ENCODE peak calls at places on chromosomes 2 and 18, in nine cellular contexts. P is HepG2, X is left ventricle myocardium inferior, O is tibial artery, M is Peyer's patch, K is hepatocyte, U is psoas muscle, Q is prostate gland, B is transverse colon. N is an unnamed sample.

GRCh38 chr2:112706170-112706664 is 14.6 kb upstream of the NT5DC4 start:
- DNase-seq in P (no peak), X (no peak), O (no peak), M (peak; percentile 73), K (no peak), U (no peak), Q (no peak), B (no peak), N (no peak)

GRCh38 chr2:229273384-229274338 is 2.6 kb upstream of the PID1 start:
- DNase-seq in P (peak; percentile 65), X (peak; percentile 24), O (peak; percentile 40), M (peak; percentile 78), K (peak; percentile 84), U (no peak), Q (peak; percentile 74), B (peak; percentile 86), N (no peak)

GRCh38 chr18:59428018-59428417 is 69.0 kb upstream of the LMAN1 start:
- DNase-seq in P (no peak), X (no peak), O (no peak), M (no peak), K (no peak), U (no peak), Q (no peak), B (no peak), N (no peak)

GRCh38 chr18:58299936-58300335 is 255.9 kb downstream of the NEDD4L start:
- DNase-seq in P (no peak), X (no peak), O (no peak), M (no peak), K (no peak), U (no peak), Q (no peak), B (no peak), N (no peak)

GRCh38 chr2:55102056-55102812 is 52.0 kb upstream of the RTN4 start:
- DNase-seq in P (no peak), X (no peak), O (no peak), M (no peak), K (no peak), U (no peak), Q (no peak), B (no peak), N (no peak)

GRCh38 chr2:232350804-232351685 is 27.5 kb upstream of the ALPP start:
- DNase-seq in P (no peak), X (no peak), O (no peak), M (no peak), K (no peak), U (no peak), Q (no peak), B (no peak), N (peak; percentile 73)

GRCh38 chr18:57110295-57110694 is 36.6 kb upstream of the BOD1L2 start:
- DNase-seq in P (no peak), X (no peak), O (no peak), M (no peak), K (no peak), U (no peak), Q (no peak), B (no peak), N (no peak)

GRCh38 chr2:68185541-68186164 is 28.0 kb downstream of the PNO1 start:
- DNase-seq in P (peak; percentile 52), X (no peak), O (no peak), M (peak; percentile 69), K (peak; percentile 55), U (peak; percentile 46), Q (no peak), B (peak; percentile 46), N (no peak)

GRCh38 chr18:53799134-53799533 is 425.3 kb downstream of the MBD2 start:
- DNase-seq in P (no peak), X (no peak), O (no peak), M (no peak), K (no peak), U (no peak), Q (no peak), B (no peak), N (no peak)

GRCh38 chr2:24925815-24926214 is 5.8 kb upstream of the ADCY3 start:
- DNase-seq in P (no peak), X (no peak), O (no peak), M (peak; percentile 8), K (no peak), U (no peak), Q (no peak), B (no peak), N (no peak)

GRCh38 chr2:105487142-105488069 is 88.6 kb upstream of the FHL2 start:
- DNase-seq in P (no peak), X (peak; percentile 62), O (no peak), M (no peak), K (no peak), U (no peak), Q (no peak), B (no peak), N (peak; percentile 74)

GRCh38 chr2:95734976-95735890 is 143.4 kb downstream of the TRIM43 start:
- DNase-seq in P (no peak), X (no peak), O (no peak), M (no peak), K (no peak), U (no peak), Q (no peak), B (no peak), N (no peak)

GRCh38 chr18:57749604-57749970 is 53.5 kb downstream of the ATP8B1 start:
- DNase-seq in P (no peak), X (no peak), O (no peak), M (no peak), K (no peak), U (no peak), Q (no peak), B (no peak), N (no peak)

GRCh38 chr2:148954536-148954935 is 79.5 kb downstream of the KIF5C start:
- DNase-seq in P (no peak), X (no peak), O (no peak), M (no peak), K (no peak), U (no peak), Q (no peak), B (no peak), N (no peak)

GRCh38 chr2:70779911-70780580 is 10.4 kb downstream of the FIGLA start:
- DNase-seq in P (no peak), X (no peak), O (no peak), M (no peak), K (no peak), U (no peak), Q (no peak), B (no peak), N (no peak)

GRCh38 chr18:35524236-35524635 is 26.5 kb upstream of the INO80C start:
- DNase-seq in P (no peak), X (no peak), O (peak; percentile 46), M (no peak), K (peak; percentile 28), U (no peak), Q (no peak), B (no peak), N (peak; percentile 79)

GRCh38 chr2:47558116-47559078 is 155.4 kb downstream of the MSH2 start:
- DNase-seq in P (no peak), X (no peak), O (no peak), M (no peak), K (peak; percentile 31), U (no peak), Q (no peak), B (no peak), N (no peak)

GRCh38 chr18:48783616-48784520 is 166.9 kb downstream of the SMAD7 start:
- DNase-seq in P (no peak), X (no peak), O (no peak), M (no peak), K (no peak), U (no peak), Q (no peak), B (no peak), N (peak; percentile 55)
- H3K4me1 ChIP-seq in P (peaks cover 38% of the 10 kb centered on the region), X (peaks cover 90% of the 10 kb centered on the region), O (peaks cover 5% of the 10 kb centered on the region), M (peaks cover 9% of the 10 kb centered on the region), K (peaks cover 63% of the 10 kb centered on the region), U (peaks cover 53% of the 10 kb centered on the region), Q (peaks cover 8% of the 10 kb centered on the region), B (peaks cover 46% of the 10 kb centered on the region), N (peaks cover 42% of the 10 kb centered on the region)

DNA sequence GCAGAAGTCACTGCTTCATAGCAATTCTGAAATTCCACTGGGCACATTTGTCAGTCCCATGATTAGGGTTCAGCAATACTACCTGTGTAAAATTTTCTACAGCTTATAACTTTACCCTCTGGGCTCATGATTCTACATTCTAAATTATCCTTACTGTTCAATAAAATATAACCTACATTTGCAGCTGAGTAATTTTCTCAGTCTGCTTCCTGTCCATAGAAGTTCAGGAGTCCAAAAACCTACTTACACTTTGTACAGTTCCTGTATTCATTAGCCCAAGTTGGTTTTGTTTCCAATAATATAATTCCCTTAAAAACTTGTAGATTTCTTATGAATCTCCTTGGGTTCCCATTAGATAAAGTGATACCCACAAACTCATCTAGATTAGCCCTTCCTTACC is 295.3 kb downstream of the SP3 start:
- DNase-seq in P (no peak), X (no peak), O (no peak), M (no peak), K (no peak), U (no peak), Q (no peak), B (no peak), N (no peak)
- TF ChIP-seq CTCF in P (no peak), X (no peak), O (no peak), M (no peak), K (no peak), U (no peak), Q (no peak), B (no peak), N (no peak)

DNA sequence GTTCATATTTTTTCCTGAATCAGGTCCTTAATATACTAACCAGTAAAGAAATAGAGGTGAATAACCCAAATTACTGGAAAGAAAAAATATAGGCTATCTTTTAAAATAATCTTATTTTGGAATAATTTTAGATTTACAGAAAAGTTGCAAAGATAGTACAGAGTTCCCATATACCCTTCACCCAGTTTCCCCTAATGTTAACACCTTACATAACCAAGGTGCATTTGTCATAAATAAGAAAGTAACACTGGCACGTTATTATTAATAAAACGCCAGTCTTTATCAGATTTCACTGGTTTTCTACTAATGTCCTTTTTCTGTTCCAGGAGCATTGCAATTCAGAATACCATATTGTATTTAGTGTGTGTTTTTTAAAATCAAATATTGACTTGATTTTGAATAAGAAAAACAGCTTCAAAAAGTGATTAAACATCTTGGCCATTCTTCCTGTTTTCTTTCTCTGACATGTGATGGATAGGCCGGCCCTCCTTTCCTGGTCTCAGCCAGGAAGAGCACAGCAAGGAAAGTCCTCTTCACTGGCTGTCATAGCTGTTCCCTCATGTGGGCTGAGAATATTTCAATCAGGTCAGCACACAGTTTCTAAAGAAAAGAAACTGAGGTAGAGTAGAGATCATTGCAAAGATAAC is 79.2 kb upstream of the ARL5A start:
- DNase-seq in P (no peak), X (no peak), O (no peak), M (no peak), K (no peak), U (no peak), Q (no peak), B (no peak), N (no peak)
- H3K27ac ChIP-seq in P (no peak overlapping the region), X (peak overlapping the region; percentile 59), O (peak overlapping the region; percentile 33), M (no peak overlapping the region), K (no peak overlapping the region), U (peak overlapping the region; percentile 74), Q (no peak overlapping the region), B (no peak overlapping the region), N (no peak overlapping the region)

GRCh38 chr18:40582105-40582504 is 1372.9 kb upstream of the PIK3C3 start:
- DNase-seq in P (no peak), X (no peak), O (no peak), M (no peak), K (no peak), U (no peak), Q (no peak), B (no peak), N (no peak)

DNA sequence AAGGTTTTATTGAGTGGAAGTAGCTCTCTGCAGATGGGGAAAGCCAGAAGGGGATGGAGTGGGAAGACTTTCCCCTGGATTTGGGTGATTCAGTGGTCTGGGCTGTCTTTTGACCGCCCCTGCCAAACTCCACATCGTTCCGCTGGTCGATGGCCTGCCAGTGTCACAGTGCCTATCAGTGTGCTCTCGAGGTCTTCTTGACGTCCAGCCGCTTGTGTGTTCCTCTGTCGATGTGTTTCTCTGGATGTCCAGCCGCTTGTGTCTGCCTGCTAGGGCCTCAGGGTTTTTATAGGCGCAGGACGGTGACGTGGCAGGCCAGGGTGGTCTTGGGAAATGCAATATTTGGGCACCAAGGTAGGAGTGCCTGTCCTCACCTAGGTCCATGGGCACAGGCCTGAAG is 1371.4 kb upstream of the PIK3C3 start:
- DNase-seq in P (no peak), X (no peak), O (no peak), M (no peak), K (no peak), U (no peak), Q (no peak), B (no peak), N (peak; percentile 49)
- H3K4me1 ChIP-seq in P (peaks cover 8% of the 10 kb centered on the region), X (no peaks in the 10 kb centered on the region), O (no peaks in the 10 kb centered on the region), M (no peaks in the 10 kb centered on the region), K (no peaks in the 10 kb centered on the region), U (no peaks in the 10 kb centered on the region), Q (no peaks in the 10 kb centered on the region), B (no peaks in the 10 kb centered on the region), N (no peaks in the 10 kb centered on the region)